ENCODE peak calls at places on chromosomes 12 and 14, in five cellular contexts. One of them, this sample, is unnamed.

GRCh38 chr14:65334765-65335411 is 77.6 kb upstream of the FUT8 start:
- DNase-seq in HCT116: no peak
- DNase-seq in AG08395: no peak
- DNase-seq in HuH-7.5: no peak
- DNase-seq in mucosa of descending colon: no peak
- DNase-seq in this sample: no peak

GRCh38 chr12:132014915-132015280 is 65.2 kb downstream of the EP400 start:
- DNase-seq in mucosa of descending colon: no peak
- DNase-seq in HuH-7.5: no peak
- DNase-seq in AG08395: no peak
- DNase-seq in HCT116: no peak
- DNase-seq in this sample: no peak

GRCh38 chr12:49664591-49665146 is 41.3 kb downstream of the PRPF40B start:
- DNase-seq in HCT116: no peak
- DNase-seq in HuH-7.5: no peak
- DNase-seq in mucosa of descending colon: no peak
- DNase-seq in AG08395: no peak
- DNase-seq in this sample: peak

GRCh38 chr12:6424008-6424347 is 20.8 kb upstream of the CD27 start:
- DNase-seq in HuH-7.5: no peak
- DNase-seq in AG08395: no peak
- DNase-seq in mucosa of descending colon: no peak
- DNase-seq in HCT116: no peak
- DNase-seq in this sample: no peak

GRCh38 chr12:86170051-86170450 is 86.1 kb downstream of the MGAT4C start:
- DNase-seq in HuH-7.5: no peak
- DNase-seq in HCT116: no peak
- DNase-seq in AG08395: no peak
- DNase-seq in mucosa of descending colon: no peak
- DNase-seq in this sample: no peak

GRCh38 chr12:3043406-3043805 is 33.8 kb upstream of the TSPAN9 start:
- DNase-seq in mucosa of descending colon: no peak
- DNase-seq in HuH-7.5: no peak
- DNase-seq in AG08395: no peak
- DNase-seq in HCT116: no peak
- DNase-seq in this sample: no peak

GRCh38 chr12:110314308-110314707 is 33.3 kb downstream of the ATP2A2 start:
- DNase-seq in AG08395: peak
- DNase-seq in HCT116: no peak
- DNase-seq in HuH-7.5: no peak
- DNase-seq in mucosa of descending colon: no peak
- DNase-seq in this sample: peak

GRCh38 chr12:85923767-85924331 is 49.8 kb downstream of the NTS start:
- DNase-seq in HuH-7.5: no peak
- DNase-seq in AG08395: peak
- DNase-seq in mucosa of descending colon: no peak
- DNase-seq in HCT116: peak
- DNase-seq in this sample: peak